ENCODE peak calls at places on chromosomes 11 and 22, in nine cellular contexts. Y is fibroblast of lung, D is testis, H is left ventricle myocardium inferior, A is uterus, B is GM12878, Q is Caco-2, V is upper lobe of right lung, S is stomach. R is an unnamed sample.

GRCh38 chr11:121790435-121790834 is 325.6 kb downstream of the BLID start:
- DNase-seq in H (no peak), B (no peak), D (no peak), Y (no peak), A (no peak), Q (no peak), S (no peak), V (no peak), R (no peak)

GRCh38 chr11:86162257-86162656 is 82.3 kb upstream of the EED start:
- DNase-seq in V (no peak), D (peak; percentile 23), Y (peak; percentile 83), A (peak; percentile 36), B (no peak), S (no peak), H (peak; percentile 34), Q (no peak), R (peak; percentile 52)

GRCh38 chr11:2868604-2869526 is 16.7 kb downstream of the CDKN1C start:
- DNase-seq in B (no peak), Q (no peak), S (no peak), H (no peak), D (no peak), A (no peak), Y (no peak), V (no peak), R (no peak)

GRCh38 chr11:128346808-128347207 is 240.6 kb downstream of the ETS1 start:
- DNase-seq in Y (peak; percentile 46), V (no peak), D (no peak), Q (no peak), H (no peak), A (no peak), S (no peak), B (no peak), R (no peak)

GRCh38 chr11:57514538-57515331 is 767 bp downstream of the SLC43A1 start:
- DNase-seq in V (peak; percentile 82), B (no peak), Q (peak; percentile 60), Y (peak; percentile 39), S (peak; percentile 69), A (peak; percentile 61), D (peak; percentile 66), H (peak; percentile 69), R (peak; percentile 78)

GRCh38 chr22:19959043-19959586 is 17.5 kb upstream of the TXNRD2 start:
- DNase-seq in A (peak; percentile 82), Y (peak; percentile 54), B (no peak), H (peak; percentile 83), S (peak; percentile 81), V (peak; percentile 88), Q (peak; percentile 93), D (peak; percentile 84), R (peak; percentile 80)

GRCh38 chr11:60377737-60378136 is 595 bp upstream of the MS4A7 start:
- DNase-seq in D (peak; percentile 34), Q (no peak), H (peak; percentile 42), V (peak; percentile 75), B (peak; percentile 85), S (no peak), A (no peak), Y (no peak), R (peak; percentile 79)

GRCh38 chr11:18844753-18845367 is 53.3 kb upstream of the PTPN5 start:
- DNase-seq in Q (peak; percentile 45), V (no peak), S (no peak), B (no peak), A (no peak), Y (peak; percentile 30), H (no peak), D (no peak), R (no peak)

GRCh38 chr11:29657709-29658108 is 359.1 kb downstream of the KCNA4 start:
- DNase-seq in Y (no peak), B (no peak), A (no peak), S (no peak), Q (no peak), D (peak; percentile 77), H (peak; percentile 20), V (no peak), R (no peak)

GRCh38 chr11:134841411-134841810 is 429.4 kb upstream of the B3GAT1 start:
- DNase-seq in H (no peak), B (no peak), V (no peak), A (no peak), Q (no peak), S (no peak), D (no peak), Y (no peak), R (no peak)

GRCh38 chr11:35927730-35928129 is 16.1 kb upstream of the LDLRAD3 start:
- DNase-seq in V (peak; percentile 89), H (peak; percentile 29), B (no peak), Y (peak; percentile 89), S (peak; percentile 46), A (peak; percentile 83), Q (peak; percentile 70), D (peak; percentile 33), R (peak; percentile 84)

GRCh38 chr11:102287963-102288744 is 29.1 kb upstream of the BIRC3 start:
- DNase-seq in S (peak; percentile 45), Y (peak; percentile 85), D (peak; percentile 58), V (no peak), Q (peak; percentile 78), B (peak; percentile 78), H (no peak), A (peak; percentile 58), R (no peak)

GRCh38 chr22:45284705-45285305 is at the start of gene UPK3A:
- DNase-seq in A (no peak), D (peak; percentile 73), B (no peak), S (peak; percentile 91), Q (no peak), Y (no peak), V (peak; percentile 90), H (peak; percentile 80), R (peak; percentile 87)

GRCh38 chr11:44818110-44818509 is 91.3 kb downstream of the TSPAN18 start:
- DNase-seq in B (no peak), Y (no peak), V (peak; percentile 47), D (no peak), S (no peak), A (no peak), H (no peak), Q (no peak), R (no peak)

GRCh38 chr11:119134389-119134978 is 13.1 kb downstream of the HINFP start:
- DNase-seq in V (no peak), B (no peak), Q (peak; percentile 47), S (no peak), A (no peak), H (no peak), Y (no peak), D (peak; percentile 34), R (peak; percentile 63)

GRCh38 chr11:44633641-44634040 is 68.2 kb downstream of the CD82 start:
- DNase-seq in S (no peak), A (no peak), Y (no peak), Q (no peak), H (no peak), V (no peak), D (peak; percentile 17), B (no peak), R (no peak)

DNA sequence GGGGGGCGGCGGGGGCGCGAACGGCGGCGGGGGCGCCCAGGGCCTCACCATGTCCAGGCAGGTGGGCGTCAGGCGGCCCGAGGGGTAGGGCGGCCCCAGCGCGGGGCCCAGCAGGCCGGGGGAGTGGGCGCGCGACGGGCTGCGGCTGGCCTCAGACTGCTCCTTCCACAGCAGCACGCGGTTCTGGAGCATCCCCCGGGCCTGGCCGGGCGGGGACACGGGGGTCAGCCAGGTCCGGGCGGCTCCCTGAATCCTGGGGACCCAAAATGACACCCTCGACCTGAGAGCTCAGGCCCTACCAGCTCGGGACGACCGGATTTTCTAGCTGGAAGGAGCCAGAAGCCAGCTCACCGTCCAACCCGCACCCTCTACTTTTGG is 5.5 kb upstream of the SLC16A8 start:
- DNase-seq in S (no peak), Q (no peak), B (no peak), D (no peak), H (no peak), A (no peak), Y (no peak), V (no peak), R (no peak)
- H3K4me3 ChIP-seq in S (peak overlapping the region; percentile 20), Q (no peak overlapping the region), B (no peak overlapping the region), D (peak overlapping the region; percentile 21), H (peak overlapping the region; percentile 49), A (no peak overlapping the region), Y (no peak overlapping the region), V (no peak overlapping the region), R (no peak overlapping the region)

GRCh38 chr11:26106713-26107112 is 225.2 kb upstream of the ANO3 start:
- DNase-seq in V (no peak), H (no peak), Y (no peak), D (no peak), B (no peak), A (no peak), Q (no peak), S (no peak), R (no peak)
- H3K4me1 ChIP-seq in V (no peaks in the 10 kb centered on the region), H (no peaks in the 10 kb centered on the region), Y (no peaks in the 10 kb centered on the region), D (no peaks in the 10 kb centered on the region), B (no peaks in the 10 kb centered on the region), A (no peaks in the 10 kb centered on the region), Q (no peaks in the 10 kb centered on the region), S (no peaks in the 10 kb centered on the region), R (no peaks in the 10 kb centered on the region)

DNA sequence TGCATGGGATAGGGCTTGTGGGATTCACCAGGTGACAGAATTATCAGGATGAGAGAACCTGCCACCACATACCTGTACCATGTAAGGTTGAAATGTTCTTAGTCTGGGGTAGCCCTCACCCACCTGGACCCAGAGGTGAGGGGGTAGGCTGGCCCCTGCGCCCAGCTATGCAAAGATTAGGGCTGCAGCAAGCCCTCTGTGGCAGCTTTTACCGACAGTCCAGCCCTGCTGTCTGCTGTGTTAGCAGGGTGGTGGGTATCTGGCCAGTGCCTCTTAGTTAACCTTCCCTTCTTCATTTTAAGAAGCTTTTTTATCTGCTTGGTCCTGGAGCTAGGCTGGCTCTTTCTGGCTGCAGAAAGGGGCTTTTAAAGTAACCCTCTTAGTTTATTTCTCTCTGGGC is 13.9 kb downstream of the INSC start:
- DNase-seq in V (no peak), D (no peak), A (no peak), Y (no peak), H (no peak), S (no peak), B (no peak), Q (no peak), R (no peak)
- TF ChIP-seq CTCF in V (no peak), D (no peak), A (no peak), Y (no peak), H (no peak), S (no peak), B (no peak), Q (no peak), R (no peak)

GRCh38 chr11:40032331-40032730 is 1427.1 kb downstream of the LRRC4C start:
- DNase-seq in V (no peak), A (no peak), Q (no peak), Y (no peak), D (no peak), S (no peak), B (no peak), H (no peak), R (no peak)
- H3K4me3 ChIP-seq in V (no peak overlapping the region), A (no peak overlapping the region), Q (no peak overlapping the region), Y (no peak overlapping the region), D (no peak overlapping the region), S (no peak overlapping the region), B (no peak overlapping the region), H (no peak overlapping the region), R (no peak overlapping the region)

GRCh38 chr22:17334983-17335382 is 34.3 kb upstream of the CECR2 start:
- DNase-seq in H (no peak), S (no peak), B (no peak), Q (no peak), D (no peak), Y (no peak), V (no peak), A (no peak), R (no peak)
- H3K4me1 ChIP-seq in H (peaks cover 13% of the 10 kb centered on the region), S (no peaks in the 10 kb centered on the region), B (no peaks in the 10 kb centered on the region), Q (no peaks in the 10 kb centered on the region), D (no peaks in the 10 kb centered on the region), Y (no peaks in the 10 kb centered on the region), V (no peaks in the 10 kb centered on the region), A (no peaks in the 10 kb centered on the region), R (no peaks in the 10 kb centered on the region)